ENCODE peak calls at places on chromosomes 6 and 20, in six cellular contexts. G is CD8-positive, alpha-beta T cell; T is Panc1; R is left lung; L is heart right ventricle; W is right lobe of liver. Y is an unnamed sample. For H3K4me1, the result is how much of the 10 kb centered on the place peaks cover.

GRCh38 chr6:41877051-41877680 is 18.0 kb downstream of the USP49 start:
- ATAC-seq in G (no peak), T (no peak), R (no peak), L (no peak), W (no peak), Y (no peak)

GRCh38 chr6:43924222-43924702 is 154.3 kb downstream of the VEGFA start:
- ATAC-seq in G (peak), T (no peak), R (peak), L (peak), W (peak), Y (no peak)

GRCh38 chr20:8932192-8933150 is 136.4 kb upstream of the PLCB4 start:
- ATAC-seq in G (no peak), T (no peak), R (peak), L (no peak), W (no peak), Y (peak)

GRCh38 chr6:137013738-137014602 is 30.8 kb downstream of the IL20RA start:
- ATAC-seq in G (no peak), T (peak), R (peak), L (peak), W (peak), Y (peak)

GRCh38 chr6:135226537-135226936 is 45.4 kb downstream of the MYB start:
- ATAC-seq in G (peak), T (no peak), R (no peak), L (no peak), W (no peak), Y (no peak)

GRCh38 chr20:43513298-43514061 is 6.0 kb downstream of the L3MBTL1 start:
- ATAC-seq in G (no peak), T (peak), R (peak), L (no peak), W (no peak), Y (no peak)

GRCh38 chr6:52389264-52389625 is 27.3 kb downstream of the PAQR8 start:
- ATAC-seq in G (no peak), T (peak), R (peak), L (no peak), W (peak), Y (peak)

GRCh38 chr6:170152989-170153388 is 137.9 kb downstream of the DLL1 start:
- ATAC-seq in G (no peak), T (peak), R (peak), L (peak), W (peak), Y (peak)

GRCh38 chr6:38612386-38612965 is 27.3 kb downstream of the BTBD9 start:
- ATAC-seq in G (no peak), T (no peak), R (no peak), L (no peak), W (no peak), Y (no peak)

GRCh38 chr6:33724281-33725023 is 13.0 kb upstream of the UQCC2 start:
- ATAC-seq in G (peak), T (no peak), R (no peak), L (no peak), W (peak), Y (no peak)

GRCh38 chr6:142773324-142773723 is 171.7 kb downstream of the HIVEP2 start:
- ATAC-seq in G (no peak), T (no peak), R (no peak), L (no peak), W (no peak), Y (no peak)

GRCh38 chr6:163754866-163755265 is 340.3 kb downstream of the QKI start:
- ATAC-seq in G (no peak), T (no peak), R (peak), L (no peak), W (no peak), Y (no peak)

GRCh38 chr6:130218136-130218535 is 4.6 kb downstream of the SAMD3 start:
- ATAC-seq in G (peak), T (no peak), R (no peak), L (no peak), W (no peak), Y (no peak)

GRCh38 chr6:28239636-28240035 is 12.4 kb downstream of the ZKSCAN4 start:
- ATAC-seq in G (no peak), T (no peak), R (no peak), L (no peak), W (no peak), Y (no peak)

GRCh38 chr6:16503919-16504554 is 257.2 kb downstream of the ATXN1 start:
- ATAC-seq in G (peak), T (no peak), R (no peak), L (no peak), W (no peak), Y (no peak)

GRCh38 chr20:33788351-33789049 is 22.6 kb upstream of the CHMP4B start:
- ATAC-seq in G (no peak), T (no peak), R (no peak), L (no peak), W (no peak), Y (no peak)

GRCh38 chr6:52420668-52421358 is 671 bp downstream of the EFHC1 start:
- ATAC-seq in G (no peak), T (peak), R (peak), L (peak), W (peak), Y (no peak)

GRCh38 chr6:140774080-140774505 is 1358.6 kb upstream of the GJE1 start:
- ATAC-seq in G (no peak), T (no peak), R (peak), L (peak), W (no peak), Y (no peak)

GRCh38 chr6:154157082-154157481 is 118.0 kb downstream of the OPRM1 start:
- ATAC-seq in G (peak), T (no peak), R (no peak), L (no peak), W (peak), Y (no peak)

GRCh38 chr6:113586413-113586812 is 270.7 kb upstream of the MARCKS start:
- ATAC-seq in G (no peak), T (no peak), R (no peak), L (no peak), W (no peak), Y (no peak)

GRCh38 chr20:41081276-41081814 is 52.7 kb downstream of the TOP1 start:
- ATAC-seq in G (no peak), T (no peak), R (no peak), L (no peak), W (no peak), Y (no peak)

GRCh38 chr20:6533828-6534388 is 233.6 kb upstream of the BMP2 start:
- ATAC-seq in G (no peak), T (no peak), R (peak), L (no peak), W (no peak), Y (no peak)
- TF ChIP-seq CTCF in G (no peak), T (no peak), R (no peak), L (no peak), W (no peak), Y (no peak)

GRCh38 chr6:108616544-108616943 is 55.8 kb downstream of the FOXO3 start:
- ATAC-seq in G (no peak), T (no peak), R (peak), L (no peak), W (peak), Y (no peak)
- H3K4me1 ChIP-seq in G (under half), T (under half), R (half or more), L (half or more), W (under half), Y (under half)

GRCh38 chr6:63872233-63872632 is 236.6 kb downstream of the PHF3 start:
- ATAC-seq in G (no peak), T (no peak), R (no peak), L (no peak), W (no peak), Y (no peak)
- TF ChIP-seq CTCF in G (no peak), T (no peak), R (no peak), L (no peak), W (no peak), Y (no peak)

GRCh38 chr6:13478525-13478962 is 8.9 kb downstream of the GFOD1 start:
- ATAC-seq in G (peak), T (no peak), R (no peak), L (no peak), W (no peak), Y (no peak)
- H3K4me1 ChIP-seq in G (under half), T (under half), R (under half), L (half or more), W (under half), Y (under half)

DNA sequence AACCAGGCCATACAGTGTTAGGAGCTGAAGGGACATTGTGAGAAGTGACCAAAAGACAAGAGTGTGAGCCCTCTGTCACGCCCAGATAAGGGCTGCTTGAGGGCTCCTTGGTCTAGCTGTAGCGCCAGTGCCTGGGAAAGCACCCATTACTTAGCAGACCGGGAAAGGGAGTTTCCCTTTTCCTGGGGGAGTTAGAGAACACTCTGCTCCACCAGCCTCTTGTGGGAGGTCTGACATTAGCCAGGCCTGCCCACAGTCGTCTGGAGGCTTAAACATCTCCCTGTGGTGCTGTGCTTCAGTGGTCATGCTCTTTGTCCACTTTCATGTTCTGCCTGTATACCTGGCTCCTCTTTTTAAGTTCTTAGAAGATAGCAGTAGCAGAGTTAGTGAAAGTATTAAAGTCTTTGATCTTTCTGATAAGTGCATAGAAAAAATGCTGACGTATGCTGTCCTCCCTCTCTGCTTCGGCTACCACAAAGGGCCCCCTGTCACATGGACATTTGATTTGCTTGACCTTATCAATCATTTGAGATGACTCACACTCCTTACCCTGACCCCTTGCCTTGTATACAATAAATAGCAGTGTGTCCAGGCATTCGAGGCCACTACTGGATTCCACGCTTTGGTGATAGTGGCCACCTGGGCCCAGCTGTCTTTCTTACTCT is 201.5 kb upstream of the ECI2 start:
- ATAC-seq in G (no peak), T (no peak), R (no peak), L (no peak), W (no peak), Y (no peak)
- TF ChIP-seq CTCF in G (no peak), T (no peak), R (no peak), L (no peak), W (no peak), Y (no peak)

GRCh38 chr6:158558415-158559306 is 1.2 kb upstream of the TMEM181 start:
- ATAC-seq in G (no peak), T (no peak), R (no peak), L (no peak), W (no peak), Y (no peak)
- H3K4me1 ChIP-seq in G (under half), T (under half), R (under half), L (under half), W (under half), Y (under half)

Y was measured in gastroesophageal sphincter.